ENCODE peak calls at places on chromosomes 5 and 9, in five cellular contexts. J, E, R, L and Z are unnamed samples.

GRCh38 chr9:20361656-20362570 is 260.4 kb downstream of the MLLT3 start:
- DNase-seq in J (no peak), L (no peak), E (no peak), R (no peak), Z (no peak)

GRCh38 chr9:23408874-23409273 is 417.2 kb downstream of the ELAVL2 start:
- DNase-seq in E (no peak), J (no peak), R (no peak), L (no peak), Z (no peak)

GRCh38 chr5:94969174-94969573 is 315.7 kb downstream of the MCTP1 start:
- DNase-seq in R (no peak), L (peak), E (peak), J (no peak), Z (peak)

GRCh38 chr9:114621975-114622609 is 11.0 kb downstream of the TMEM268 start:
- DNase-seq in E (peak), R (peak), L (peak), J (no peak), Z (no peak)

GRCh38 chr5:1175801-1176472 is 25.5 kb upstream of the SLC6A19 start:
- DNase-seq in J (no peak), L (no peak), E (no peak), R (no peak), Z (no peak)

GRCh38 chr9:134966270-134966669 is 48.6 kb upstream of the FCN1 start:
- DNase-seq in J (peak), L (no peak), E (no peak), R (no peak), Z (no peak)

GRCh38 chr9:2923810-2924768 is 80.2 kb upstream of the PUM3 start:
- DNase-seq in E (no peak), R (no peak), J (no peak), L (no peak), Z (no peak)

GRCh38 chr5:15763754-15764153 is 263.8 kb downstream of the FBXL7 start:
- DNase-seq in J (no peak), R (no peak), E (no peak), L (no peak), Z (no peak)

GRCh38 chr9:83299556-83299955 is 236.6 kb upstream of the RASEF start:
- DNase-seq in L (peak), J (no peak), E (peak), R (peak), Z (no peak)

GRCh38 chr5:100900142-100900795 is 2.8 kb downstream of the ST8SIA4 start:
- DNase-seq in L (peak), E (peak), R (peak), J (peak), Z (peak)

GRCh38 chr9:77752566-77752965 is 104.4 kb upstream of the GNA14 start:
- DNase-seq in R (no peak), L (peak), E (peak), J (no peak), Z (peak)

GRCh38 chr9:105269593-105269992 is 25.1 kb downstream of the SLC44A1 start:
- DNase-seq in J (no peak), R (no peak), L (no peak), E (no peak), Z (no peak)

GRCh38 chr5:177476531-177477233 is 3.2 kb upstream of the DBN1 start:
- DNase-seq in E (peak), R (no peak), L (peak), J (no peak), Z (no peak)

GRCh38 chr5:362189-362588 is 40.7 kb downstream of the AHRR start:
- DNase-seq in J (peak), L (no peak), E (no peak), R (no peak), Z (no peak)

GRCh38 chr9:108673386-108673785 is 182.4 kb downstream of the ACTL7B start:
- DNase-seq in L (peak), J (no peak), R (peak), E (peak), Z (peak)

GRCh38 chr5:139863361-139863760 is 67.8 kb downstream of the PSD2 start:
- DNase-seq in L (no peak), E (no peak), R (peak), J (no peak), Z (no peak)

GRCh38 chr9:33264473-33265177 is at the start of the genes BAG1 and CHMP5:
- DNase-seq in E (peak), J (peak), R (peak), L (peak), Z (peak)

GRCh38 chr5:100826133-100826532 is 76.9 kb downstream of the ST8SIA4 start:
- DNase-seq in L (no peak), E (no peak), J (no peak), R (no peak), Z (no peak)

GRCh38 chr5:78005021-78005785 is 229.1 kb upstream of the TBCA start:
- DNase-seq in E (peak), R (no peak), L (peak), J (no peak), Z (no peak)

GRCh38 chr9:134391319-134392231 is 65.3 kb downstream of the RXRA start:
- DNase-seq in R (no peak), J (no peak), E (no peak), L (no peak), Z (no peak)

GRCh38 chr9:90933468-90933867 is 131.8 kb downstream of the SYK start:
- DNase-seq in J (no peak), L (no peak), E (no peak), R (no peak), Z (no peak)

GRCh38 chr5:2187687-2188086 is 305.0 kb upstream of the IRX4 start:
- DNase-seq in E (no peak), L (no peak), R (no peak), J (no peak), Z (no peak)

GRCh38 chr9:91949946-91950664 is at the start of gene ROR2:
- DNase-seq in J (no peak), R (peak), E (peak), L (no peak), Z (peak)

GRCh38 chr5:24388448-24388847 is 256.3 kb downstream of the CDH10 start:
- DNase-seq in J (no peak), L (no peak), R (no peak), E (no peak), Z (no peak)

GRCh38 chr5:91339053-91339710 is 43.9 kb downstream of the ARRDC3 start:
- DNase-seq in J (no peak), L (no peak), R (no peak), E (peak), Z (peak)

DNA sequence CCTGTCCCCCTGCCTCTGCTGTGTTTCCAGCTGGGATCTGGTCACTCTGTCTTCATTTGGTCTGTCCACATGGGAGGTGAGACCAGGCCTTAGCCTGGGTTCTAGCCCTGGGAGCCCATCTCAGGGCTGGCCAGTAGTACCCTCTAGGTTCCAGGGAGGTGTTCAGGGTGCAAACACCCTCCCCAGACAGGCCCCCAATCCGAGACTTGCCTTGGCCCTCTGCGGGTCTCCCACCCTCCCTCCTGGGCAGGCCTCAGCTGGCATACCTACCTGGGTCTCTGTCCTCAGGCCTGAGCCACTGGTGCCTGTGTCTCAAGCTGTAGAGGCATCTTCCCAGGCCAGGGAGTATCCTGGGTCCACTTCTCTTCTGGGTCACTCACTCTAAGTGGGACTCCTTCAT is 925 bp upstream of the SAPCD2 start:
- DNase-seq in E (no peak), J (no peak), R (no peak), L (no peak), Z (no peak)
- H3K4me3 ChIP-seq in E (no peak), J (peak), R (no peak), L (no peak), Z (peak)

GRCh38 chr5:75964008-75964407 is 119.2 kb upstream of the SV2C start:
- DNase-seq in R (no peak), L (no peak), J (no peak), E (no peak), Z (no peak)
- H3K4me3 ChIP-seq in R (no peak), L (no peak), J (no peak), E (no peak), Z (no peak)

DNA sequence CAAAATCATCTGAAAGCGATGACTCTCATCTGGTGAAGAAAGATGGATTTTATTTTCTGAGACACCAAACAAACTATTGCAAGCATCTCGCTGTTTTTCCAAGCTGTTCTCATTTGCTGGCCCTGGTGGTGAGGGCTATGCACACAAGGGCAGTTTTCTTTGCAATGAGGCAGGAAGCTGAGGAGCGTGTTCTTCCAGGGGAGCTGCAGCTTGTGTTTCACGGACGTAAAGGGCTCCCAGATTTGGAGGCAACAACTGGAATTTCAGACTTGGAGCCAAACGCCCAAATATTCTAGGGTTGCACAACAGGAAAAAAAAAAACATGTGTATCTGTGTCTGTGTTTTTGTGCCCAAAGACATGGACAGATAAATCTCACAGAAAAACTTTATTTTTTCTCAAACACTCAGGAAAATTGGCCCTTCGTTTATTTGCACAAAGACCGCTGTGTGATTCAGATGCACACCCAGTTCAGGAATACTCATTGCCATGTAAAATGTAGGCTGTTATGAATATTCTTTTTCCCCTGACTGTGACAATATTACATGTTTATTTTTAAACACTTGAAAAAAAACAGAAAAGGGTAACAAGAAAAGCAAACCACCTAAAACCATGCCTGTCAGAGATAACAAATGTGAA is 151.3 kb downstream of the GAS1 start:
- DNase-seq in L (peak), E (peak), R (no peak), J (no peak), Z (no peak)
- H3K4me3 ChIP-seq in L (no peak), E (peak), R (no peak), J (peak), Z (no peak)

DNA sequence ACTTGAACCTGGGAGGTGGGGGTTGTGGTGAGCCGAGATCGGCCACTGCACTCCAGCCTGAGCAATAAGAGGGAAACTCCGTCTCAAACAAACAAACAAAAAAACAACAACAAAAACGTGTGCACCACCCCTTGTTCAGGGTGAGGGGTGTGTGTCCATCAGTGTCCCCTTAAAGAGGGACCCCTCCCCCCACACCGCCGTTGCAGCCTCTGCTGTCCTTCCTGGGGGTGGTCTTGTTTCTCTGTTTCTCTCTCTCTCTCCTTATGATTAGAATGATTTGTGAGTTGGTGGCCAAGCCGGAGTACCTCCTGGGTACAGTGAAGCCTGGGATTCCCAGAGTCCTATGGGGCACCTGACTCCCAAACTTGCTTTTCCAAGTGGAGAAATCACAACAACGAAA is 49.6 kb downstream of the RGS3 start:
- DNase-seq in E (no peak), R (no peak), J (no peak), L (no peak), Z (no peak)
- H3K4me3 ChIP-seq in E (no peak), R (no peak), J (no peak), L (no peak), Z (no peak)

DNA sequence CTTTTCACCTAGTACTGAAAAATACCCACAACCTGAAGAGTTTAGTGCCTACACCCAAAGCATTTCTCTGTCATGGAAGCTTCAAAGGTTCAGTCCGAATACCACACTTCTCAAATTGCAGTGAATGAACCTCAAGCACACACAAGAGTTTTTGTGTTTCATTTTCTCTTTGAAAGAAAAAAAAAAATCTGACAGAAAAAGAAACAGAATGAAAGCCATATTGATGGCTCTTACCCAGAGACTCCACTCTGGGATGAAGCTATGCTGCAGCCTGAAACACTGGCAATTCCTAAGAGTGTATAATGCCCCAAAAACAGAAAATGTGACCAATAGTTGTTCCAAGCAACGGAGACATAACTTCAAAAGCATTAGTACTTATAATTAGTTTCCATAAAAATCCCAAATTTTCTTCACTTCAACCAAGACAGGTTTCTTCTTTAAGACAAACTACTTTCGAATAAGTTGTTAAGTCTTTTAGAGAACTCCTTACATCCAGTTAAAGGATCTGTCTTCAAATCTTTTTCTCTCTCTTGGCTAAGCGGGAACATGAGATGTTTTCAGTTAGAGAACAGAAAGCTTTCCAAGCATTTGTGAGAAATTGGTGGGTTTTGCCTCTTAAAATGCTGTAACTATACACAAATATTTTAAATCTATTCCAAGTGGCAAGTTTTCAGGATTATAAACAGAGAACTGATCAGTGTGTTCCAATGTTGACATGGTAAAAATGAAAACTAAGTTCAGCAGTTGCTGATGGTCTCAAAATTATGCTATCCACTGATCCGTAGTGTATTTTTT is 100.6 kb downstream of the EBF1 start:
- DNase-seq in R (no peak), L (no peak), J (no peak), E (no peak), Z (no peak)
- H3K4me3 ChIP-seq in R (no peak), L (no peak), J (no peak), E (no peak), Z (no peak)

GRCh38 chr5:146020100-146020499 is 83.7 kb downstream of the SH3RF2 start:
- DNase-seq in J (no peak), E (no peak), R (no peak), L (no peak), Z (no peak)
- H3K4me3 ChIP-seq in J (no peak), E (no peak), R (no peak), L (no peak), Z (no peak)

DNA sequence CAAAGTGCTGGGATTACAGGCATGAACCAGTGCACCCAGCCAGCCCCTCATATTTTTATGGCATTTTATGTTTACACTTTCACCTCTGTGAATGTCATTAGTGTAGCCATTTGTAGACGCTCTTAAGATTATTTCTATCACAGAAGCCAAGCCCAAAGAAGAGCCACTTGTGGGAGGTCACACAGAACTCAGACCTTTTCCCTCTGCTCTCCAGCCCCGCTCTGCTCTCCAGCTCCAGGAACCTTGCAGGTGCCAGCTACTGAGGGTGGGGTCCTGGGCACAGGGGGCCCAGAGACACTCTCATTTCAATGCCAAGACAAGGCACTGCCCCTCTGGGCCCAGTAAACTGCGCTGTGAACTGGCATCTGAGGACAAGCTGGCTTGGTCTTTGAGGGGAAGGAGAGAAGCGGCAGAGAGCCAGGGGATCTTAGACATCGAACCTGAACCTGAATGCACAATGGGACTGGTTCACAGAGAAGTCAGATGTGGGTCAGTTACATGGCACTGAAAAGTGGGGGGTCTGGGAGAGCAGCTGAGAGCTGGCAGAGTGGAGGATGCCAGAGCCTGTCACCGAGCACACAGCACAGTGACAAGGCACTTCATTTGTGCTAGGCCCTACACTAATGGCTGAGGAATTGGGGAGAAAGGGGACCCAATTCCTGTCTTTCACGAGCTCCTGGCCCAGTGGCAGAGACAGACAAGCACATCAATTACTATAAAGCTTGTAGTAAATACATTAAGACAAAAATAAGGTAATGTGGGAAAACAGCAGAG is 16.7 kb downstream of the ANXA6 start:
- DNase-seq in J (no peak), E (no peak), R (no peak), L (no peak), Z (no peak)
- H3K4me3 ChIP-seq in J (no peak), E (no peak), R (no peak), L (no peak), Z (no peak)

GRCh38 chr5:81393783-81394718 is at the start of gene ACOT12:
- DNase-seq in R (no peak), J (no peak), E (peak), L (peak), Z (peak)
- H3K4me3 ChIP-seq in R (no peak), J (peak), E (peak), L (peak), Z (peak)

GRCh38 chr5:82551220-82551619 is 273.1 kb upstream of the RPS23 start:
- DNase-seq in R (no peak), J (no peak), E (no peak), L (no peak), Z (no peak)

GRCh38 chr5:82549263-82549662 is 271.1 kb upstream of the RPS23 start:
- DNase-seq in J (no peak), L (no peak), R (no peak), E (peak), Z (no peak)

DNA sequence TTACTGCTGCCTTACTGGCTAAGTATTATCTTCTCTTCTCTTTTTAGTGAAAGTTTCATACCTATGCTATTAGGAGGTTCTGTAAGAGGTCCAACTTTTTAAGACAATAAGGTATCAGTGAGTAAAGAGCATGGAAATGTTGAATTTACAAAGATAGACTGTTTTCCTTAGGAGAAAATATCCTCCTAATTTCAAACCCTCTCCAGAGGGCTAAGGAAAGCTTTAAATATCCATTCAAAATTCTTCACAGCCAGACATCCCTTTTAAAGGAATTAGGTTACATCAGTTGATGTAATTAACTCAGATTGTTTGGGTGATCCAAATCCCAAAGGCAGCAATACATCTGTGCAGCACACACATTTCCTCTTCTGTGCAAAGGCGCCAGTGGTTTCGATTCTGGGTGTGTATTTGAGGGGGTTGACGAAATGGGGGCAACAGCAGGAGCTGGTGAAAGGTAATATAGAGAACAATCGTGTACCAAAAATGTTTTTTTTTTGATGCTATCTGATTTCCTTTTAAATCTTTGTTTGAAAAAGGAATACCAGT is 273.8 kb upstream of the RPS23 start:
- DNase-seq in J (no peak), L (no peak), R (no peak), E (no peak), Z (no peak)
- H3K4me3 ChIP-seq in J (no peak), L (no peak), R (no peak), E (no peak), Z (no peak)